ENCODE peak calls at places on chromosomes 4 and X, in six cellular contexts. N is GM13976, J is cardiac muscle cell, H is AG04450, S is IMR-90, W is HCT116. K is an unnamed sample.

GRCh38 chr4:73341454-73341853 is 62.6 kb upstream of the ALB start:
- DNase-seq in S (peak), N (peak), W (peak), H (peak), J (peak), K (peak)

GRCh38 chrX:16185725-16186136 is 18.4 kb downstream of the MAGEB17 start:
- DNase-seq in H (peak), J (peak), W (peak), S (peak), N (peak), K (peak)

GRCh38 chrX:15749642-15750610 is 11.9 kb downstream of the CA5B start:
- DNase-seq in S (peak), H (no peak), J (no peak), N (no peak), W (no peak), K (peak)

GRCh38 chr4:72323227-72323626 is 245.8 kb downstream of the ADAMTS3 start:
- DNase-seq in N (no peak), W (no peak), H (no peak), J (peak), S (no peak), K (no peak)

GRCh38 chrX:22203186-22203585 is 69.5 kb upstream of the CBLL2 start:
- DNase-seq in S (no peak), W (no peak), N (no peak), H (no peak), J (no peak), K (no peak)

GRCh38 chrX:110987292-110987691 is 108.7 kb upstream of the PAK3 start:
- DNase-seq in S (no peak), H (no peak), W (no peak), N (no peak), J (peak), K (no peak)

GRCh38 chr4:184849184-184849583 is 23.4 kb upstream of the ACSL1 start:
- DNase-seq in H (no peak), J (no peak), N (no peak), S (no peak), W (no peak), K (peak)

GRCh38 chrX:110321081-110321480 is 3.2 kb upstream of the AMMECR1 start:
- DNase-seq in N (no peak), W (no peak), J (no peak), H (no peak), S (no peak), K (no peak)

GRCh38 chr4:64230709-64231310 is 178.4 kb downstream of the TECRL start:
- DNase-seq in S (peak), N (no peak), W (peak), J (peak), H (no peak), K (no peak)

GRCh38 chrX:134423606-134424005 is 36.4 kb upstream of the HPRT1 start:
- DNase-seq in H (no peak), J (peak), S (peak), N (no peak), W (no peak), K (peak)

GRCh38 chrX:28303486-28303885 is 283.8 kb upstream of the IL1RAPL1 start:
- DNase-seq in H (no peak), J (no peak), W (no peak), S (no peak), N (no peak), K (no peak)

GRCh38 chrX:850471-850916 is 219.9 kb downstream of the SHOX start:
- DNase-seq in W (no peak), S (no peak), H (no peak), J (no peak), N (no peak), K (peak)

GRCh38 chr4:54657556-54658313 is at the start of gene KIT:
- DNase-seq in J (peak), H (no peak), S (peak), N (peak), W (no peak), K (no peak)

GRCh38 chr4:138182838-138183426 is 59.2 kb downstream of the SLC7A11 start:
- DNase-seq in N (no peak), W (peak), H (peak), S (peak), J (peak), K (peak)

GRCh38 chr4:176187610-176188009 is 7.8 kb downstream of the SPATA4 start:
- DNase-seq in N (no peak), S (peak), W (no peak), J (no peak), H (no peak), K (peak)

GRCh38 chr4:158870282-158871049 is 101.6 kb downstream of the FNIP2 start:
- DNase-seq in N (no peak), W (no peak), H (no peak), S (no peak), J (no peak), K (no peak)

GRCh38 chr4:39505581-39505980 is 21.7 kb downstream of the UGDH start:
- DNase-seq in H (no peak), J (no peak), S (peak), N (no peak), W (no peak), K (no peak)

GRCh38 chr4:158599150-158599549 is 72.5 kb downstream of the C4orf46 start:
- DNase-seq in H (no peak), N (no peak), W (no peak), S (no peak), J (no peak), K (no peak)

GRCh38 chrX:265502-265901 is 15.7 kb upstream of the PLCXD1 start:
- DNase-seq in N (no peak), H (no peak), W (no peak), J (no peak), S (no peak), K (no peak)

GRCh38 chrX:20620301-20620700 is 353.6 kb upstream of the RPS6KA3 start:
- DNase-seq in N (no peak), H (no peak), W (peak), J (no peak), S (no peak), K (no peak)

GRCh38 chr4:151147000-151147399 is 47.6 kb downstream of the RPS3A start:
- DNase-seq in W (no peak), S (peak), N (no peak), H (no peak), J (peak), K (no peak)

GRCh38 chr4:53816561-53816960 is 225.3 kb upstream of the LNX1 start:
- DNase-seq in W (no peak), H (no peak), J (no peak), N (no peak), S (peak), K (peak)

GRCh38 chr4:153792007-153792892 is 3.4 kb upstream of the SFRP2 start:
- DNase-seq in J (peak), S (no peak), H (no peak), W (no peak), N (peak), K (no peak)
- TF ChIP-seq CTCF in J (peak), S (no peak), H (no peak), W (peak), N (no peak), K (peak)

GRCh38 chr4:183098723-183099536 is at the start of gene WWC2:
- DNase-seq in H (peak), N (peak), J (peak), S (peak), W (peak), K (peak)

GRCh38 chr4:183097251-183098079 is 1.6 kb upstream of the WWC2 start:
- DNase-seq in W (no peak), H (no peak), J (peak), N (peak), S (no peak), K (no peak)

GRCh38 chr4:183096276-183096965 is 2.6 kb upstream of the WWC2 start:
- DNase-seq in S (no peak), J (no peak), H (no peak), W (no peak), N (no peak), K (no peak)

GRCh38 chr4:183099537-183100297 is 660 bp downstream of the WWC2 start:
- DNase-seq in S (no peak), N (peak), H (no peak), W (no peak), J (no peak), K (no peak)

DNA sequence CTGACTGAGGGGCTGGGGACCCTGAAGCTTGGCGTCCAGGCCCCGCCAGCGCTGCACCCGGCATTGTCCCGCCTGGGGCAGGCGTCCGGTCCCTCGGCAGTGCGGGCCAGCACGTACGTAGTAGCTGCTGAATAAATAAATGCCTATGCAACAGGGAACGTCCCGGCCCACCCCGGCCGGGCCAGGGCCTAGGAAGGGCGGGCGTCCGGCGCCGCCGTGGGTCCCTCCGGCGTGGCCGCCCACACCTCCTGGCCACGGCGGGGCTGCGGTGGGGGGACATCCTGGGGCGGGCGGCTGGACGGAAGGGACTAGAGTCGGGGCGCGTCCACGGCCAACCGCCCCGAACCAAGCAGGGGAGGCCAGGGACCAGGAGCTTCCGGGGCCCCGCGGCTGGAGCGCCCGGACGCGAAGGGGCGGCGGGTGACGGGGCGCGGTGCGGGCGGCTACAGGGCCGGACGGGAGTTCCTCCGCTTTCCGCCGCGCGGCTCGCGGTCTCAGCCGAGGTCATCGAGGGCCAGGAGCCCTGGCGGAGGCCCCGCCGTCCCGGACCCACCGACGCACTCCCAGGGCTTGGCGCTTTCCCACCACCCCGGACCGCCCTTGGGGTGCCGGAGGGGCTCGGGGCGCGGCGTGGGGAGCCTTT is 856 bp upstream of the WWC2 start:
- DNase-seq in S (peak), N (peak), J (peak), W (no peak), H (no peak), K (peak)
- TF ChIP-seq CTCF in S (no peak), N (no peak), J (no peak), W (no peak), H (no peak), K (no peak)

GRCh38 chrX:69060631-69061408 is 104.4 kb downstream of the PJA1 start:
- DNase-seq in S (peak), H (no peak), J (peak), W (peak), N (no peak), K (no peak)
- TF ChIP-seq CTCF in S (peak), H (peak), J (peak), W (peak), N (no peak), K (peak)

GRCh38 chrX:74230094-74230493 is 73.9 kb upstream of the ZCCHC13 start:
- DNase-seq in W (no peak), J (peak), S (no peak), H (no peak), N (no peak), K (no peak)
- TF ChIP-seq CTCF in W (no peak), J (peak), S (no peak), H (peak), N (no peak), K (peak)

K was measured in HFFc6.